ENCODE peak calls at places on chromosomes 7 and 10, in seven cellular contexts. B, Q, X, V, Y, W and C are unnamed samples.

GRCh38 chr10:101007915-101008822 is 8.6 kb downstream of the LZTS2 start:
- DNase-seq in B (no peak), Q (no peak), X (no peak), V (no peak), Y (no peak), W (no peak), C (no peak)

GRCh38 chr10:966466-967235 is 21.6 kb upstream of the GTPBP4 start:
- DNase-seq in B (no peak), Q (no peak), X (no peak), V (no peak), Y (no peak), W (no peak), C (no peak)

GRCh38 chr10:62853710-62854109 is 37.5 kb upstream of the EGR2 start:
- DNase-seq in B (no peak), Q (no peak), X (no peak), V (no peak), Y (no peak), W (no peak), C (no peak)

GRCh38 chr7:124915242-124915641 is 14.4 kb downstream of the POT1 start:
- DNase-seq in B (no peak), Q (no peak), X (no peak), V (no peak), Y (no peak), W (no peak), C (no peak)

GRCh38 chr7:75039166-75039565 is 34.4 kb downstream of the RCC1L start:
- DNase-seq in B (no peak), Q (peak), X (peak), V (no peak), Y (no peak), W (no peak), C (no peak)

GRCh38 chr10:50347394-50347802 is 96.1 kb upstream of the ASAH2 start:
- DNase-seq in B (no peak), Q (no peak), X (no peak), V (no peak), Y (no peak), W (no peak), C (no peak)

GRCh38 chr7:116544488-116544887 is 19.7 kb downstream of the CAV1 start:
- DNase-seq in B (no peak), Q (no peak), X (no peak), V (no peak), Y (peak), W (no peak), C (no peak)

GRCh38 chr10:62666264-62666663 is 138.3 kb upstream of the ADO start:
- DNase-seq in B (no peak), Q (no peak), X (no peak), V (no peak), Y (no peak), W (no peak), C (no peak)

GRCh38 chr10:70674560-70675495 is 2.5 kb downstream of the ADAMTS14 start:
- DNase-seq in B (no peak), Q (no peak), X (no peak), V (no peak), Y (no peak), W (no peak), C (no peak)

GRCh38 chr10:21727452-21728168 is 193.6 kb downstream of the MLLT10 start:
- DNase-seq in B (no peak), Q (peak), X (no peak), V (no peak), Y (peak), W (no peak), C (peak)

GRCh38 chr7:151351027-151351426 is 9.4 kb downstream of the NUB1 start:
- DNase-seq in B (no peak), Q (peak), X (no peak), V (peak), Y (peak), W (peak), C (no peak)

GRCh38 chr10:124598196-124598595 is 136.6 kb downstream of the LHPP start:
- DNase-seq in B (no peak), Q (no peak), X (no peak), V (no peak), Y (no peak), W (no peak), C (no peak)

GRCh38 chr7:113197274-113197673 is 78.9 kb upstream of the SMIM30 start:
- DNase-seq in B (no peak), Q (peak), X (peak), V (no peak), Y (peak), W (no peak), C (no peak)

GRCh38 chr7:37853468-37853867 is 5.1 kb downstream of the NME8 start:
- DNase-seq in B (no peak), Q (peak), X (no peak), V (no peak), Y (peak), W (no peak), C (no peak)

GRCh38 chr10:125661942-125662515 is 20.9 kb downstream of the TEX36 start:
- DNase-seq in B (no peak), Q (no peak), X (peak), V (no peak), Y (peak), W (no peak), C (no peak)

GRCh38 chr10:73941300-73941699 is 30.4 kb downstream of the PLAU start:
- DNase-seq in B (no peak), Q (no peak), X (no peak), V (no peak), Y (no peak), W (no peak), C (peak)

GRCh38 chr7:96306385-96307125 is 15.3 kb downstream of the SLC25A13 start:
- DNase-seq in B (no peak), Q (no peak), X (no peak), V (no peak), Y (no peak), W (no peak), C (no peak)

GRCh38 chr10:68813554-68813953 is 13.8 kb upstream of the STOX1 start:
- DNase-seq in B (no peak), Q (no peak), X (no peak), V (no peak), Y (no peak), W (no peak), C (no peak)

GRCh38 chr7:157519246-157519645 is 182.4 kb downstream of the DNAJB6 start:
- DNase-seq in B (no peak), Q (no peak), X (no peak), V (no peak), Y (no peak), W (no peak), C (no peak)

GRCh38 chr10:33248638-33249037 is 85.8 kb downstream of the NRP1 start:
- DNase-seq in B (no peak), Q (peak), X (peak), V (no peak), Y (no peak), W (no peak), C (peak)

GRCh38 chr10:77857272-77857671 is 69.3 kb downstream of the DLG5 start:
- DNase-seq in B (no peak), Q (peak), X (no peak), V (no peak), Y (no peak), W (no peak), C (no peak)

GRCh38 chr7:55552320-55553086 is 19.8 kb downstream of the VOPP1 start:
- DNase-seq in B (no peak), Q (peak), X (peak), V (no peak), Y (peak), W (no peak), C (peak)

GRCh38 chr7:69002416-69002815 is 595.9 kb upstream of the AUTS2 start:
- DNase-seq in B (no peak), Q (peak), X (peak), V (no peak), Y (peak), W (no peak), C (peak)

GRCh38 chr10:110534571-110534970 is 32.9 kb upstream of the SMC3 start:
- DNase-seq in B (no peak), Q (no peak), X (no peak), V (no peak), Y (no peak), W (no peak), C (no peak)

GRCh38 chr10:48634198-48634983 is 29.5 kb upstream of the ARHGAP22 start:
- DNase-seq in B (no peak), Q (peak), X (peak), V (no peak), Y (no peak), W (no peak), C (peak)

GRCh38 chr10:110210663-110211454 is 3.5 kb downstream of the MXI1 start:
- DNase-seq in B (peak), Q (peak), X (peak), V (peak), Y (peak), W (peak), C (peak)

GRCh38 chr10:99461230-99461629 is 30.8 kb upstream of the GOT1 start:
- DNase-seq in B (no peak), Q (peak), X (peak), V (no peak), Y (peak), W (no peak), C (peak)

GRCh38 chr10:132450466-132450824 is 53.4 kb downstream of the PWWP2B start:
- DNase-seq in B (no peak), Q (no peak), X (no peak), V (no peak), Y (no peak), W (no peak), C (no peak)

GRCh38 chr7:22486597-22486996 is 13.4 kb downstream of the STEAP1B start:
- DNase-seq in B (no peak), Q (no peak), X (no peak), V (no peak), Y (no peak), W (no peak), C (no peak)

GRCh38 chr10:24528960-24529359 is 194.7 kb downstream of the ARHGAP21 start:
- DNase-seq in B (no peak), Q (no peak), X (no peak), V (no peak), Y (no peak), W (no peak), C (no peak)

GRCh38 chr7:451255-452229 is 68.1 kb downstream of the PDGFA start:
- DNase-seq in B (no peak), Q (no peak), X (no peak), V (peak), Y (peak), W (peak), C (no peak)

GRCh38 chr10:3782456-3783312 is 2.3 kb downstream of the KLF6 start:
- DNase-seq in B (no peak), Q (peak), X (peak), V (no peak), Y (peak), W (peak), C (peak)

GRCh38 chr10:68856352-68856751 is 29.0 kb downstream of the STOX1 start:
- DNase-seq in B (no peak), Q (no peak), X (no peak), V (no peak), Y (no peak), W (no peak), C (no peak)

GRCh38 chr7:152200395-152200794 is 174.9 kb downstream of the GALNT11 start:
- DNase-seq in B (no peak), Q (no peak), X (no peak), V (no peak), Y (no peak), W (no peak), C (no peak)

GRCh38 chr10:86673827-86674581 is 5.7 kb downstream of the LDB3 start:
- DNase-seq in B (no peak), Q (no peak), X (no peak), V (no peak), Y (peak), W (no peak), C (no peak)

GRCh38 chr7:3439333-3440030 is 138.4 kb downstream of the SDK1 start:
- DNase-seq in B (no peak), Q (peak), X (peak), V (no peak), Y (peak), W (no peak), C (peak)
- H3K18ac ChIP-seq in B (no peak), Q (no peak), X (peak), V (no peak), Y (no peak), W (no peak), C (no peak)

GRCh38 chr10:16854623-16855022 is 37.4 kb upstream of the RSU1 start:
- DNase-seq in B (no peak), Q (no peak), X (no peak), V (no peak), Y (no peak), W (no peak), C (peak)
- H3K18ac ChIP-seq in B (no peak), Q (no peak), X (no peak), V (no peak), Y (no peak), W (no peak), C (no peak)

DNA sequence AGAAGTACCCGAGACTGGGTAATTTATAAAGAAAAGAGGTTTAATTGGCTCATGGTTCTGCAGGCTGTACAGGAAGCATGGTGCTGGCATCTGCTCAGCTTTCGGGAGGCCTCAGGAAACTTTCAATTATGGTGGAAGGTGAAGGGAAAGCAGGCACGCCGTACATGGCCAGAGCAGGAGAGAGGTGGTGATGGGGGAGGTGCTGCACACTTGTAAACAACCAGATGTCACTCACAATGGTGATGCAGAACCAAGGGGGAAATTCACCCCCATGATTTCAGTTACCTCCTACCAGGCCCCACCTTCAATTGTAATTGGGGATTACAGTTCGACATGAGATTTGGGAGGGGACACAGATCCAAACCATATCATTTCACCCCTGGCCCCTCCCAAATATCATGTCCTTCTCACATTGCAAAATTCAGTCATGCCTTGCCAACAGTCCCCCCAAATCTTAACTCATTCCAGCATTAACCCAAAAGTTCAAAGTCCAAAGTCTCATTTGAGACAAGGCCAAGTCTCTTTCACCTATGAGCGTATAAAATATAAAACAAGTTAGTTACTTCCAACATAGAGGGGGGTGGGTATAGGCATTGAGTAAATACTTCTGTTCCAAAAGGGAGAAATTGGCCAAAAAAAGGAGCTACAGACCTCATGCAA is 50.0 kb downstream of the RSBN1L start:
- DNase-seq in B (no peak), Q (no peak), X (no peak), V (no peak), Y (no peak), W (no peak), C (no peak)
- H3K18ac ChIP-seq in B (no peak), Q (no peak), X (no peak), V (no peak), Y (no peak), W (no peak), C (no peak)

GRCh38 chr7:12002428-12002827 is 170.4 kb upstream of the THSD7A start:
- DNase-seq in B (no peak), Q (no peak), X (no peak), V (no peak), Y (no peak), W (no peak), C (no peak)
- H3K18ac ChIP-seq in B (no peak), Q (no peak), X (no peak), V (no peak), Y (no peak), W (no peak), C (no peak)

DNA sequence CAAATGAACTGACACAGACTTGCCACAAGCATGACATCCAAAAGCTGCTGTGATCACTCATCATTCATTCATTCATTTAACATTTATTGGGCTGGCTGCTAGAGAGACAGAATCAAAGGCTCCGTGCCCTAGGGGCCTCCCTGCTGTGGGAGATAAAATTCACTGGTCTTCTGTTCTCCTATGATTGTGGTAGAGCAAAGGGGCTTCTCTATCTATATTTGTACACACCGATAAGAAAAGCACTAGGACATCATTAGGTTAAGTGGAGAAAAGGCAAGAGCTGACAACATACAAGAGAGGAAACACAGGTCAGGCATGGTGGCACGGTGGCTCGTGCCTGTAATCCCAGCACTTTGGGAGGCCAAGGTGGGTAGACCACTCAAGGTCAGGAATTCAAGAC is 847.0 kb downstream of the TYW1 start:
- DNase-seq in B (no peak), Q (no peak), X (no peak), V (no peak), Y (peak), W (no peak), C (no peak)
- H3K18ac ChIP-seq in B (no peak), Q (no peak), X (no peak), V (no peak), Y (no peak), W (no peak), C (no peak)

DNA sequence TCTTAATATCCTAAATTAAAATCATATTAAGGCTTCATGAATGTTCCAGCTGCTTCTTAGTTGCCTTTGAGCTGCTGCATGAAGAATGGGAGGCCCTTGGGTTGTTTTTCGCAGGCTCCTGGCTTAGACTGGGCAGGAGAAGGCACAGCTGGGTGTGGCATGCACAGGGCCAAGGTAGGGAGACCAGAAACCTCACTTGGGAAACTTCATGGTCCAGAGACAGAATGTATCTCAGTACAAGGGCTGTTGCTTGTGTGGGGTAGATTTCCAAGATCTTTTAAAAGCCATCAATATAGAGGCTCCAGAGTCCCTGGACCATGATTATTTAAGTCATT is 49.9 kb downstream of the BUB3 start:
- DNase-seq in B (no peak), Q (no peak), X (no peak), V (peak), Y (no peak), W (no peak), C (no peak)
- H3K18ac ChIP-seq in B (no peak), Q (no peak), X (no peak), V (no peak), Y (no peak), W (no peak), C (no peak)

GRCh38 chr7:129772646-129773280 is 161.2 kb downstream of the NRF1 start:
- DNase-seq in B (no peak), Q (no peak), X (no peak), V (no peak), Y (no peak), W (no peak), C (no peak)

GRCh38 chr7:129771928-129772479 is 160.5 kb downstream of the NRF1 start:
- DNase-seq in B (no peak), Q (no peak), X (no peak), V (no peak), Y (peak), W (peak), C (no peak)

GRCh38 chr7:129774359-129774758 is 162.8 kb downstream of the NRF1 start:
- DNase-seq in B (no peak), Q (no peak), X (no peak), V (no peak), Y (no peak), W (peak), C (no peak)

GRCh38 chr7:129773871-129774270 is 162.4 kb downstream of the NRF1 start:
- DNase-seq in B (no peak), Q (no peak), X (no peak), V (no peak), Y (no peak), W (no peak), C (no peak)

GRCh38 chr7:129773328-129773731 is 161.8 kb downstream of the NRF1 start:
- DNase-seq in B (no peak), Q (no peak), X (no peak), V (no peak), Y (no peak), W (no peak), C (no peak)
- H3K18ac ChIP-seq in B (peak), Q (no peak), X (no peak), V (peak), Y (no peak), W (no peak), C (no peak)

DNA sequence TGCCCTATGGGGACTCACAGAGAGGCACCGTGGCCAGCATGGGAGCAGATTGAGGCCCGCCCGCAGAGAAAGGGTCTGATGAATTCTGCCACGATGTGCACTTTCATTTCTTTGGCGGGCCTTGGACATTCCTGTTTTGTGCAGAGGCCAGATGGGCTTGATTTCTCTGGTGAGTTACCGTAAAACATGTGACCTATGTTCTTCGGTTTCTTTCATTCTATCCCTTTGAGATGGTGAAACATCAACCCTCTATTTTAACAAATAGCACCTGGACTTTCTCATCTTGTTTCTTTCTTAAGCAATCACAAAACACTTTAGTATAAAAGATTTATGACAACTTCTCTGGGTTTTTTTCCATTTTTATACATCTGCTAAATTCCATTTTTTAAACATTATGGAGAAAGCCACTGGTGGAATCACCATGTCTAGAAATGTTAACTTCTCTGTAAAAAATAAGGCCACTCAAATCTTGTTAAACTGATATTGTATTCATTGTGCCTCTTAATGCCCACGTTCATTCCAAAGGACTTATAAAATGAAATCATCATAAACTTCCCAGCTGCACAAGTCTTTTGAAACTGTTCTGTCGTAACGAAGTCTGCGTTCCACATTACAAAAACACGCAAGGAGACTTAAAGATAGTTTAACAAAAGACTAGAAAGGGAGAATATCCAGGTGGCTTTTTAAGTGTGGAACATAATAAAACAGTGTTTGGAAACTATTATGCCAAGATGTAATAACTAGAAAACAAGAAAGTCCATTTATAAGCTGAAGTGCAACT is 21.4 kb upstream of the ODAD2 start:
- DNase-seq in B (no peak), Q (peak), X (no peak), V (no peak), Y (no peak), W (no peak), C (no peak)
- H3K18ac ChIP-seq in B (no peak), Q (no peak), X (no peak), V (no peak), Y (no peak), W (no peak), C (no peak)